ENCODE peak calls at places on chromosomes 6 and 20, in seven cellular contexts. N, Z, R, M, L, Q and I are unnamed samples.

GRCh38 chr20:1928154-1928553 is 32.9 kb downstream of the SIRPA start:
- DNase-seq in Z (no peak), L (no peak), N (no peak), M (no peak), R (no peak), Q (no peak), I (no peak)

GRCh38 chr6:106534564-106534982 is 94.7 kb downstream of the RTN4IP1 start:
- DNase-seq in N (no peak), M (no peak), Z (no peak), R (no peak), L (no peak), Q (no peak), I (no peak)

GRCh38 chr20:48015943-48016723 is 230.9 kb upstream of the SULF2 start:
- DNase-seq in Q (no peak), R (no peak), Z (no peak), M (no peak), L (peak), N (peak), I (no peak)

GRCh38 chr20:44017905-44018683 is 103.4 kb downstream of the TOX2 start:
- DNase-seq in L (peak), M (peak), R (peak), Z (no peak), N (peak), Q (peak), I (peak)

GRCh38 chr20:7736336-7736735 is 203.9 kb downstream of the HAO1 start:
- DNase-seq in M (no peak), L (no peak), Z (no peak), Q (no peak), R (no peak), N (no peak), I (no peak)

GRCh38 chr6:87799651-87800050 is 97.6 kb upstream of the AKIRIN2 start:
- DNase-seq in N (no peak), M (no peak), L (no peak), Z (no peak), Q (no peak), R (no peak), I (no peak)

GRCh38 chr20:56518999-56519398 is 5.5 kb upstream of the FAM209A start:
- DNase-seq in M (no peak), N (no peak), R (no peak), Q (no peak), Z (no peak), L (no peak), I (no peak)

GRCh38 chr6:85986681-85987080 is 344.0 kb upstream of the SYNCRIP start:
- DNase-seq in N (no peak), Z (no peak), L (no peak), M (no peak), R (no peak), Q (no peak), I (no peak)

GRCh38 chr6:167794386-167795157 is 32.1 kb upstream of the AFDN start:
- DNase-seq in L (no peak), N (no peak), Q (no peak), Z (no peak), M (no peak), R (no peak), I (no peak)

GRCh38 chr20:53146201-53146891 is 174.2 kb downstream of the TSHZ2 start:
- DNase-seq in Q (no peak), L (no peak), Z (no peak), N (peak), M (no peak), R (no peak), I (no peak)

GRCh38 chr6:77448546-77448945 is 14.7 kb downstream of the HTR1B start:
- DNase-seq in R (no peak), Q (no peak), L (no peak), M (no peak), N (no peak), Z (no peak), I (no peak)

GRCh38 chr6:137094411-137095008 is 49.7 kb upstream of the IL20RA start:
- DNase-seq in L (peak), Z (peak), N (peak), R (peak), Q (peak), M (peak), I (peak)

GRCh38 chr6:36350681-36351091 is 14.0 kb upstream of the BNIP5 start:
- DNase-seq in R (peak), N (peak), Z (no peak), L (peak), Q (no peak), M (no peak), I (no peak)

GRCh38 chr6:71157350-71157749 is 131.3 kb upstream of the OGFRL1 start:
- DNase-seq in Q (no peak), Z (no peak), L (no peak), R (no peak), N (no peak), M (no peak), I (no peak)

GRCh38 chr6:170187669-170188566 is 103.0 kb downstream of the DLL1 start:
- DNase-seq in Q (no peak), N (no peak), L (no peak), Z (no peak), M (no peak), R (no peak), I (peak)

GRCh38 chr20:47181056-47181862 is 175.2 kb downstream of the ZMYND8 start:
- DNase-seq in L (peak), M (no peak), N (peak), R (peak), Q (no peak), Z (no peak), I (peak)

GRCh38 chr6:134170844-134171243 is 118.4 kb upstream of the SLC2A12 start:
- DNase-seq in Q (no peak), M (no peak), Z (no peak), R (no peak), N (peak), L (no peak), I (no peak)

GRCh38 chr6:126631343-126631742 is 291.4 kb downstream of the CENPW start:
- DNase-seq in M (no peak), L (no peak), R (no peak), N (no peak), Q (no peak), Z (no peak), I (no peak)

GRCh38 chr20:17794400-17794799 is 94.6 kb downstream of the BANF2 start:
- DNase-seq in L (no peak), Z (no peak), R (no peak), M (no peak), Q (no peak), N (no peak), I (no peak)

GRCh38 chr20:44526129-44526528 is 4.3 kb upstream of the SERINC3 start:
- DNase-seq in M (no peak), R (peak), L (no peak), Q (no peak), N (peak), Z (no peak), I (no peak)

GRCh38 chr6:108166664-108167448 is 1.0 kb downstream of the NR2E1 start:
- DNase-seq in Q (no peak), R (no peak), L (no peak), M (no peak), N (no peak), Z (no peak), I (no peak)

GRCh38 chr6:149938571-149939462 is 3.0 kb upstream of the ULBP2 start:
- DNase-seq in R (no peak), Q (no peak), M (no peak), N (no peak), Z (no peak), L (no peak), I (no peak)

GRCh38 chr20:31851240-31851955 is 6.0 kb upstream of the FOXS1 start:
- DNase-seq in N (no peak), R (no peak), M (no peak), L (no peak), Z (no peak), Q (no peak), I (no peak)

GRCh38 chr6:52634211-52634610 is 36.7 kb upstream of the TMEM14A start:
- DNase-seq in Z (no peak), R (no peak), M (no peak), N (no peak), Q (no peak), L (no peak), I (no peak)

GRCh38 chr6:52552278-52552643 is 24.6 kb downstream of the TRAM2 start:
- DNase-seq in L (no peak), M (no peak), R (no peak), Q (no peak), Z (no peak), N (no peak), I (no peak)

GRCh38 chr20:46058656-46059281 is 29.8 kb downstream of the SLC12A5 start:
- DNase-seq in M (no peak), L (no peak), R (no peak), Z (no peak), Q (peak), N (no peak), I (no peak)

GRCh38 chr20:35739294-35740163 is 2.5 kb downstream of the RBM39 start:
- DNase-seq in Q (no peak), N (no peak), R (peak), Z (no peak), L (no peak), M (no peak), I (peak)